ENCODE peak calls at places on chromosomes 2 and 18, in five cellular contexts. U, B, D, M and H are unnamed samples.
A peak's percentile ranks its signal among the peaks of the same experiment; 100 is the strongest.

GRCh38 chr18:69889009-69889408 is 58.7 kb downstream of the CD226 start:
- DNase-seq in U (no peak), B (no peak), D (no peak), M (no peak), H (no peak)

GRCh38 chr18:23883277-23883790 is 131.2 kb upstream of the TTC39C start:
- DNase-seq in U (no peak), B (no peak), D (no peak), M (no peak), H (no peak)

GRCh38 chr2:223315813-223316212 is 263.8 kb downstream of the KCNE4 start:
- DNase-seq in U (no peak), B (peak; percentile 18), D (no peak), M (no peak), H (no peak)

GRCh38 chr2:3839489-3839888 is 136.1 kb downstream of the DCDC2C start:
- DNase-seq in U (no peak), B (no peak), D (no peak), M (no peak), H (no peak)

GRCh38 chr2:127086800-127087737 is 19.9 kb downstream of the BIN1 start:
- DNase-seq in U (peak; percentile 85), B (peak; percentile 64), D (no peak), M (no peak), H (peak; percentile 65)

GRCh38 chr2:174959787-174960186 is 45.4 kb downstream of the CHN1 start:
- DNase-seq in U (no peak), B (peak; percentile 13), D (no peak), M (no peak), H (peak; percentile 8)

GRCh38 chr2:65686928-65687521 is 254.6 kb upstream of the SPRED2 start:
- DNase-seq in U (no peak), B (no peak), D (no peak), M (no peak), H (no peak)

GRCh38 chr2:236617796-236618195 is 48.2 kb downstream of the ACKR3 start:
- DNase-seq in U (no peak), B (no peak), D (no peak), M (no peak), H (no peak)

GRCh38 chr18:38262666-38263065 is 697.1 kb upstream of the CELF4 start:
- DNase-seq in U (no peak), B (no peak), D (no peak), M (no peak), H (no peak)

GRCh38 chr2:40433739-40434138 is 18.2 kb downstream of the SLC8A1 start:
- DNase-seq in U (no peak), B (no peak), D (no peak), M (no peak), H (no peak)

GRCh38 chr2:180180511-180180910 is 173.4 kb upstream of the CWC22 start:
- DNase-seq in U (no peak), B (no peak), D (no peak), M (no peak), H (no peak)

GRCh38 chr2:98029718-98030222 is 34.0 kb upstream of the TMEM131 start:
- DNase-seq in U (no peak), B (no peak), D (no peak), M (no peak), H (no peak)

GRCh38 chr2:130252880-130253645 is 54.8 kb upstream of the TUBA3E start:
- DNase-seq in U (no peak), B (peak; percentile 59), D (no peak), M (no peak), H (no peak)

GRCh38 chr18:59649575-59649974 is 47.6 kb downstream of the CCBE1 start:
- DNase-seq in U (no peak), B (no peak), D (no peak), M (no peak), H (no peak)

GRCh38 chr2:126227250-126227649 is 428.7 kb upstream of the GYPC start:
- DNase-seq in U (no peak), B (no peak), D (no peak), M (no peak), H (no peak)

GRCh38 chr18:78929502-78929901 is 50.1 kb upstream of the SALL3 start:
- DNase-seq in U (no peak), B (no peak), D (no peak), M (no peak), H (no peak)

GRCh38 chr2:117832905-117833613 is 18.6 kb downstream of the DDX18 start:
- DNase-seq in U (no peak), B (peak; percentile 46), D (no peak), M (no peak), H (peak; percentile 11)

GRCh38 chr18:75456277-75456676 is 28.8 kb upstream of the SMIM21 start:
- DNase-seq in U (no peak), B (no peak), D (no peak), M (no peak), H (no peak)

GRCh38 chr2:205972113-205972512 is 113.9 kb downstream of the INO80D start:
- DNase-seq in U (no peak), B (no peak), D (no peak), M (no peak), H (no peak)

GRCh38 chr2:110717734-110718133 is 14.6 kb upstream of the ACOXL start:
- DNase-seq in U (no peak), B (no peak), D (no peak), M (no peak), H (no peak)

GRCh38 chr2:68414862-68415261 is 49.8 kb downstream of the PLEK start:
- DNase-seq in U (no peak), B (no peak), D (no peak), M (no peak), H (no peak)

GRCh38 chr18:35073186-35074105 is 32.2 kb downstream of the MAPRE2 start:
- DNase-seq in U (no peak), B (no peak), D (no peak), M (no peak), H (no peak)

GRCh38 chr2:188527110-188527509 is 235.4 kb downstream of the GULP1 start:
- DNase-seq in U (no peak), B (peak; percentile 6), D (no peak), M (no peak), H (no peak)

GRCh38 chr2:219402665-219403515 is 15.2 kb upstream of the DNPEP start:
- DNase-seq in U (peak; percentile 77), B (peak; percentile 87), D (peak; percentile 79), M (no peak), H (peak; percentile 71)

GRCh38 chr2:120914839-120915521 is 179.3 kb downstream of the GLI2 start:
- DNase-seq in U (no peak), B (peak; percentile 94), D (no peak), M (peak; percentile 77), H (peak; percentile 74)